ENCODE peak calls at places on chromosomes 2 and 18, in seven cellular contexts. U, R, A, Q, E, N and H are unnamed samples.

GRCh38 chr2:223928113-223929006 is 16.8 kb downstream of the WDFY1 start:
- DNase-seq in R (no peak), U (no peak), N (no peak), A (no peak), E (no peak), Q (no peak), H (no peak)

GRCh38 chr2:237677951-237678481 is 50.6 kb downstream of the LRRFIP1 start:
- DNase-seq in Q (no peak), N (no peak), E (no peak), R (no peak), A (peak; percentile 81), U (peak; percentile 95), H (no peak)

GRCh38 chr2:113920996-113921395 is 31.1 kb downstream of the ACTR3 start:
- DNase-seq in Q (no peak), N (no peak), A (no peak), U (peak; percentile 45), R (no peak), E (no peak), H (no peak)

GRCh38 chr2:219309278-219309677 is at the start of gene PTPRN:
- DNase-seq in U (peak; percentile 87), A (no peak), Q (peak; percentile 42), E (peak; percentile 95), N (no peak), R (no peak), H (no peak)

GRCh38 chr2:221423212-221423804 is 148.8 kb downstream of the EPHA4 start:
- DNase-seq in E (no peak), R (no peak), A (no peak), Q (no peak), U (no peak), N (no peak), H (no peak)

GRCh38 chr2:42567806-42568429 is 514 bp upstream of the MTA3 start:
- DNase-seq in N (peak; percentile 46), A (peak; percentile 40), U (no peak), E (no peak), R (peak; percentile 48), Q (no peak), H (peak; percentile 18)

GRCh38 chr18:45167631-45168225 is 447.5 kb upstream of the SLC14A2 start:
- DNase-seq in U (peak; percentile 80), Q (no peak), N (no peak), R (no peak), E (no peak), A (no peak), H (no peak)

GRCh38 chr2:203404996-203405395 is 76.8 kb downstream of the ABI2 start:
- DNase-seq in Q (no peak), E (no peak), R (no peak), N (no peak), U (peak; percentile 73), A (no peak), H (no peak)

GRCh38 chr2:39099311-39099710 is 21.5 kb downstream of the SOS1 start:
- DNase-seq in Q (no peak), R (no peak), E (no peak), N (no peak), A (no peak), U (no peak), H (no peak)

GRCh38 chr2:233142355-233142897 is 82.3 kb downstream of the INPP5D start:
- DNase-seq in Q (no peak), A (no peak), R (peak; percentile 74), U (no peak), E (no peak), N (no peak), H (no peak)
- TF ChIP-seq USF2 in Q (no peak), A (no peak), R (peak; percentile 51), U (no peak), E (no peak), N (no peak), H (no peak)

DNA sequence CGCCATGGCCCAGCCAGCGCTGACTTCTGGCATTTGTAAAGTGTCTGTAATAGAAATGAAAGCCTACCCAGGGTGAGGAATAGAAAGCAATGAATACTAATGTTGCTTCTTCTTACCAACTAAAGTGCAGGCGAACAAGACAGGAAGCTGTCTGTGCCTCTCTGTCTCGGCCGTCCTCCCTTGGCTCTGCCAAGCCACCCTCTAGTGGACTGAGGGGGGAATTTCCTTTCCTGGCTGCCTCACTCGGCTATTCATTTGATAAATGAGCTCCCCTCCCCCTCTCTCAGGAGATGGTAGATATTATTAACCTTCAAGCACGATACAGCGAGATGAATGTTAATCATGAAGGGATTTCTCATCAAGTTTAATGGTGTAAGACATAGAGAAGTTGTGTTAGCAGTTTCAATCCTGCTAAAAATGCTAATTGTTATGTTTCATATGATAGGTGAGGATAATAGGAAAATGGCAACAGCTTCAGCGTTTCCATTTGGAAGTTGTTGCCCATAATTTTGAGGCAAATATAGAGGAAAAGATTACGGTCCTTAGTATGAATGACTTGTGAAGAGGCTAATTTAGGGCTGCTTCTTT is 384.7 kb downstream of the MTX2 start:
- DNase-seq in Q (peak; percentile 46), A (peak; percentile 57), U (peak; percentile 55), N (peak; percentile 49), E (peak; percentile 61), R (no peak), H (peak; percentile 44)
- H3K4me2 ChIP-seq in Q (no peak overlapping the region), A (no peak overlapping the region), U (no peak overlapping the region), N (peak overlapping the region; percentile 14), E (peak overlapping the region; percentile 13), R (no peak overlapping the region), H (peak overlapping the region; percentile 29)

GRCh38 chr2:147845608-147846002 is 776 bp downstream of the ACVR2A start:
- DNase-seq in Q (no peak), A (peak; percentile 13), N (no peak), U (peak; percentile 12), E (no peak), R (no peak), H (no peak)

GRCh38 chr2:147846382-147847081 is 1.7 kb downstream of the ACVR2A start:
- DNase-seq in A (peak; percentile 25), R (no peak), E (no peak), Q (no peak), U (no peak), N (no peak), H (no peak)

GRCh38 chr2:147844691-147845607 is at the start of gene ACVR2A:
- DNase-seq in U (peak; percentile 28), E (peak; percentile 57), N (no peak), R (peak; percentile 57), A (peak; percentile 31), Q (peak; percentile 23), H (peak; percentile 42)

GRCh38 chr2:147843864-147844690 is 752 bp upstream of the ACVR2A start:
- DNase-seq in R (no peak), U (peak; percentile 85), N (peak; percentile 46), A (peak; percentile 82), Q (peak; percentile 89), E (peak; percentile 95), H (peak; percentile 87)

DNA sequence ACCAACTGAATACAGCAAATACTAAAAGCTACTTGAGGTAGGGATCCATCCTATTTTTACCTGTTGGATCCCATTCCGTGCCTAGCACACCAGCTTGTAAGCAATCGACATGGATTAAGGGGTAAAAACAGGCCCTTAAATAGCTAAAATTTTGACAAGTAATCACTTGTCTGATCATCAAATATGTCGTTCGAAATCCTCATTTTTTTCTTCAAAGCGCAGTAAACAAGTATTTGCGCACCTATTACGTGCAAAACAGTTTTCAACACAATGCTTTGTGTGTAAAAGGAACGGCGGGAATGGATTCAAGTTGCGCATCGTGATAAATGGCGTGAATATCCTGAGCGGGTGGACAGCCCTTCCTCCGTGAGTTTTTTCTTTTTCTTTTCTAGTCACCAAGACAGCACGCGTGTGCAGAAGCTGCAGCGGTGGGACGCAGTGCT is 1.4 kb upstream of the ACVR2A start:
- DNase-seq in E (no peak), N (no peak), R (no peak), A (no peak), U (no peak), Q (no peak), H (no peak)
- TF ChIP-seq USF2 in E (no peak), N (no peak), R (no peak), A (no peak), U (no peak), Q (no peak), H (no peak)

DNA sequence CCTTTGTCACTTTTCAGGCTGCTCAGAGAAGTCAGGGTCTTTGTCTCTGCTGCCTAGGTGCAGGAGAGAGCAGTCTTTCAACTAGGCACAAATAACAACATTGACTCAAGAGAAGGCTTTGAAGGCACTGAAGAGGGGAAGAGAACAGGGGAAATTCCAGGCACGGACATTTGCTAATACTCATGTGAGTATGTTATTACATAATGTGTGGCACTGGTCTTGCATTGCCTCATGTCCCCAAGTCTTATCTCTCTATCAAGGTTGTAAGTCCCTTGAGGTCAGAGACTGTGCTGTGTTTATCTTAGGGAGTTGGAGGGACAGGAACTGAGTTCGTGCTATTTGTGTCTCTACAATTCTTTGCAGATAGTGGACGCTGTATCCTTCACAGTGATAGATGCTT is 96.3 kb upstream of the CXCR4 start:
- DNase-seq in N (no peak), A (peak; percentile 15), Q (no peak), R (no peak), E (no peak), U (no peak), H (no peak)
- H3K4me2 ChIP-seq in N (no peak overlapping the region), A (no peak overlapping the region), Q (no peak overlapping the region), R (no peak overlapping the region), E (no peak overlapping the region), U (no peak overlapping the region), H (no peak overlapping the region)

DNA sequence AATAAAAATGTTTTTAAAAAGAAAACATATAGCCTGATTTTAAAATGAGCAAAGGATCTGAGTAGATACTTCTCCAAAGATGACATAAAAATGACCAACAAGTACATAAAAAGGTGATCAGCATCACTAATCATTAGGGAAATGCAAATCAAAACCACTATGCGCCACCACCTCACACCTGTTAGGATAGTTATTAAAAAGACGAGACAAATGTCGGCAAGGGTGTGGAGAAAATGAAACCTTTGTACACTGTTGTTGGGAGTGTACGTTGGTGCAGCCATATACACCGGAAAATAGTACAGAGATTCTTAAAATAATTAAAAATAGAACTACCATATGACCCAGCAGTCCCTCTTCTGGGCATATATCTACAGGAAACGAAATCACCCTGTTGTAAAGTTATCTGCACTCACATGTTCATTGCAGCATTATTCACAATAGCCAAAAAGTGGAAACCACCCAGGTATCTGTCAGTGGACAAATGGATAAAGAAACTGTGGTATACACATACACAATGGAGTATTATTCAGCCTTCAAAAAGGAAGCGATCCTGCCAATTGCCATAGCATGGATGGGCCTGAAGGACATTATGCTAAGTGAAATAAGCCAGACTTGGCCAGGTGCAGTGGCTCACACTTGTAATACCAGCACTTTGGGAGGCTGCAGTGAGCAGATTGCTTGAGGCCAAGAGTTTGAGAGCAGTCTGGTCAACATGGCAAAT is 91.6 kb downstream of the PRKRA start:
- DNase-seq in U (no peak), N (no peak), E (no peak), R (no peak), A (no peak), Q (no peak), H (no peak)
- TF ChIP-seq USF2 in U (no peak), N (no peak), E (no peak), R (no peak), A (no peak), Q (no peak), H (no peak)